ENCODE peak calls at places on chromosomes 1 and 21, in four cellular contexts. L is activated gamma-delta T cell treated with Interleukin-2 at 50 U/mL for 16 hours, F is H9, X is T-helper 2 cell. V is an unnamed sample.
A peak's percentile ranks its signal among the peaks of the same experiment; 100 is the strongest.

GRCh38 chr1:236759252-236759859 is 35.7 kb upstream of the MTR start:
- DNase-seq in L (no peak), F (no peak), X (no peak), V (no peak)

GRCh38 chr1:234932106-234932505 is 196.5 kb downstream of the TOMM20 start:
- DNase-seq in L (no peak), F (no peak), X (no peak), V (no peak)

GRCh38 chr21:28642891-28643290 is 349.8 kb downstream of the LTN1 start:
- DNase-seq in L (no peak), F (no peak), X (no peak), V (no peak)

GRCh38 chr1:183590225-183591191 is at the start of gene NCF2:
- DNase-seq in L (no peak), F (no peak), X (no peak), V (no peak)

GRCh38 chr1:170768929-170769328 is 105.0 kb downstream of the PRRX1 start:
- DNase-seq in L (no peak), F (no peak), X (no peak), V (no peak)

GRCh38 chr21:31294691-31295090 is 49.4 kb downstream of the TIAM1 start:
- DNase-seq in L (no peak), F (no peak), X (no peak), V (no peak)

GRCh38 chr1:24155011-24155782 is 12.3 kb upstream of the IL22RA1 start:
- DNase-seq in L (no peak), F (peak; percentile 61), X (no peak), V (no peak)

GRCh38 chr1:17232759-17233661 is 15.9 kb upstream of the PADI3 start:
- DNase-seq in L (no peak), F (no peak), X (no peak), V (no peak)

GRCh38 chr21:45957986-45958610 is 23.5 kb upstream of the COL6A1 start:
- DNase-seq in L (no peak), F (no peak), X (no peak), V (no peak)

GRCh38 chr1:8410791-8411190 is 92.9 kb downstream of the SLC45A1 start:
- DNase-seq in L (no peak), F (no peak), X (no peak), V (no peak)

GRCh38 chr1:98692482-98692881 is 31.0 kb downstream of the SNX7 start:
- DNase-seq in L (no peak), F (no peak), X (no peak), V (no peak)

GRCh38 chr1:185957441-185958363 is 223.5 kb downstream of the HMCN1 start:
- DNase-seq in L (no peak), F (no peak), X (no peak), V (no peak)

GRCh38 chr1:178310685-178311105 is 186.1 kb downstream of the CLEC20A start:
- DNase-seq in L (no peak), F (no peak), X (no peak), V (no peak)

GRCh38 chr1:147171399-147172167 is 687 bp downstream of the PRKAB2 start:
- DNase-seq in L (no peak), F (no peak), X (no peak), V (no peak)

GRCh38 chr1:245091818-245092637 is 62.8 kb upstream of the KIF26B start:
- DNase-seq in L (no peak), F (no peak), X (no peak), V (no peak)

GRCh38 chr21:27070881-27071670 is 104.2 kb upstream of the ADAMTS5 start:
- DNase-seq in L (no peak), F (no peak), X (no peak), V (no peak)

GRCh38 chr1:234970731-234971476 is 157.7 kb downstream of the TOMM20 start:
- DNase-seq in L (no peak), F (peak; percentile 70), X (no peak), V (no peak)

GRCh38 chr21:44537930-44538911 is 1.8 kb downstream of the KRTAP10-1 start:
- DNase-seq in L (no peak), F (peak; percentile 24), X (no peak), V (no peak)

GRCh38 chr21:34796518-34797201 is 127.9 kb downstream of the CLIC6 start:
- DNase-seq in L (no peak), F (no peak), X (no peak), V (no peak)

GRCh38 chr21:17738171-17738953 is 80.8 kb downstream of the C21orf91 start:
- DNase-seq in L (no peak), F (peak; percentile 32), X (no peak), V (no peak)